ENCODE peak calls at places on chromosomes 7 and 10, in ten cellular contexts. W, Y, V, B, Q, G, C, F, M and A are unnamed samples.

GRCh38 chr7:120856621-120857352 is 1.2 kb downstream of the TSPAN12 start:
- DNase-seq in F (peak), G (peak), V (peak), C (peak), Y (peak), M (peak), B (no peak), W (no peak), Q (peak), A (no peak)

GRCh38 chr7:156155988-156156733 is 343.9 kb upstream of the SHH start:
- DNase-seq in B (no peak), C (no peak), Q (no peak), V (no peak), F (no peak), W (no peak), G (no peak), M (no peak), Y (no peak), A (no peak)

GRCh38 chr10:113937756-113938155 is 83.3 kb downstream of the NHLRC2 start:
- DNase-seq in F (no peak), G (no peak), B (no peak), M (no peak), C (no peak), W (no peak), V (no peak), Q (no peak), Y (no peak), A (no peak)

GRCh38 chr7:104162081-104162480 is 45.7 kb downstream of the ORC5 start:
- DNase-seq in C (no peak), W (no peak), B (no peak), G (no peak), Q (no peak), V (no peak), M (no peak), F (no peak), Y (no peak), A (no peak)

GRCh38 chr7:108226723-108227359 is 96.7 kb upstream of the LAMB4 start:
- DNase-seq in V (no peak), M (no peak), Q (peak), G (peak), C (no peak), W (no peak), B (no peak), F (no peak), Y (no peak), A (no peak)

GRCh38 chr7:27064169-27064568 is 31.6 kb downstream of the HOXA1 start:
- DNase-seq in G (peak), F (no peak), B (no peak), M (no peak), C (no peak), Q (peak), V (no peak), Y (no peak), W (no peak), A (no peak)

GRCh38 chr10:78069151-78069550 is 35.5 kb downstream of the RPS24 start:
- DNase-seq in G (no peak), Q (no peak), V (no peak), W (no peak), F (no peak), M (no peak), Y (no peak), B (no peak), C (no peak), A (no peak)

GRCh38 chr10:72274730-72275350 is 1.1 kb downstream of the DDIT4 start:
- DNase-seq in W (peak), M (peak), B (peak), G (peak), V (no peak), Q (peak), C (peak), Y (peak), F (peak), A (no peak)

GRCh38 chr7:157576415-157576814 is 239.6 kb downstream of the DNAJB6 start:
- DNase-seq in B (peak), V (peak), C (peak), Y (no peak), Q (no peak), W (no peak), M (no peak), F (no peak), G (no peak), A (no peak)

GRCh38 chr10:90195288-90195840 is 494.0 kb downstream of the KIF20B start:
- DNase-seq in Y (no peak), G (no peak), M (no peak), Q (peak), F (no peak), W (no peak), B (no peak), C (no peak), V (no peak), A (no peak)

GRCh38 chr7:98165827-98166667 is 45.2 kb upstream of the BHLHA15 start:
- DNase-seq in M (peak), Y (peak), F (peak), G (peak), Q (peak), B (peak), W (no peak), V (no peak), C (peak), A (no peak)

GRCh38 chr7:24521917-24522583 is 51.2 kb upstream of the PALS2 start:
- DNase-seq in F (no peak), Y (no peak), B (no peak), M (no peak), G (no peak), Q (no peak), C (no peak), W (no peak), V (no peak), A (no peak)

GRCh38 chr7:108592633-108593277 is 23.1 kb downstream of the DNAJB9 start:
- DNase-seq in Q (peak), V (no peak), F (no peak), M (no peak), B (no peak), W (no peak), G (peak), Y (no peak), C (no peak), A (no peak)

GRCh38 chr10:104766341-104766740 is 125.3 kb downstream of the SORCS3 start:
- DNase-seq in V (no peak), C (no peak), B (no peak), Y (no peak), Q (peak), M (no peak), W (no peak), F (no peak), G (no peak), A (no peak)

GRCh38 chr10:32943854-32944661 is 14.0 kb downstream of the ITGB1 start:
- DNase-seq in V (peak), Q (peak), G (no peak), C (no peak), M (no peak), Y (no peak), W (no peak), B (no peak), F (no peak), A (no peak)

GRCh38 chr10:97278491-97278989 is 13.9 kb downstream of the ARHGAP19 start:
- DNase-seq in C (no peak), Q (peak), W (peak), V (no peak), G (peak), F (peak), M (no peak), Y (peak), B (no peak), A (peak)

GRCh38 chr7:727104-727805 is at the start of gene PRKAR1B:
- DNase-seq in Y (peak), B (no peak), V (peak), Q (no peak), F (peak), G (peak), W (no peak), M (no peak), C (peak), A (no peak)

GRCh38 chr7:158016171-158017087 is 571.2 kb downstream of the PTPRN2 start:
- DNase-seq in V (no peak), G (peak), W (no peak), B (no peak), Q (peak), C (no peak), F (no peak), M (no peak), Y (no peak), A (no peak)

GRCh38 chr7:16399916-16400895 is 21.1 kb downstream of the CRPPA start:
- DNase-seq in C (no peak), W (no peak), V (no peak), Y (no peak), F (no peak), M (no peak), G (no peak), Q (peak), B (no peak), A (no peak)

GRCh38 chr7:147571436-147572180 is 1019.0 kb upstream of the C7orf33 start:
- DNase-seq in C (no peak), W (no peak), Y (no peak), B (no peak), V (no peak), G (no peak), F (no peak), Q (no peak), M (no peak), A (no peak)

GRCh38 chr10:83539528-83540308 is 599.6 kb upstream of the GHITM start:
- DNase-seq in Y (no peak), B (no peak), V (no peak), M (no peak), Q (peak), W (peak), F (no peak), C (no peak), G (peak), A (no peak)

GRCh38 chr10:61157182-61157581 is 213.2 kb upstream of the RHOBTB1 start:
- DNase-seq in V (no peak), C (no peak), Y (no peak), G (no peak), B (no peak), M (no peak), F (no peak), W (no peak), Q (no peak), A (no peak)

GRCh38 chr10:124482876-124483275 is 21.3 kb downstream of the LHPP start:
- DNase-seq in Q (no peak), B (no peak), Y (no peak), M (no peak), C (no peak), G (no peak), V (no peak), W (no peak), F (no peak), A (no peak)

GRCh38 chr7:16098585-16099179 is 322.7 kb downstream of the CRPPA start:
- DNase-seq in Q (no peak), V (no peak), G (peak), B (no peak), Y (peak), W (peak), M (no peak), F (peak), C (no peak), A (peak)

GRCh38 chr7:150370612-150371071 is 2.0 kb downstream of the REPIN1 start:
- DNase-seq in F (no peak), Y (no peak), G (no peak), Q (peak), W (peak), C (no peak), V (no peak), B (no peak), M (no peak), A (no peak)

GRCh38 chr7:37728747-37729146 is 45.2 kb downstream of the GPR141 start:
- DNase-seq in F (no peak), C (no peak), G (no peak), Q (no peak), B (no peak), Y (no peak), V (no peak), M (no peak), W (no peak), A (no peak)

GRCh38 chr7:137873524-137873923 is 26.8 kb upstream of the DGKI start:
- DNase-seq in W (peak), Y (no peak), B (no peak), G (no peak), M (no peak), V (no peak), Q (peak), F (no peak), C (no peak), A (no peak)

GRCh38 chr7:29523728-29524127 is 39.9 kb upstream of the PRR15 start:
- DNase-seq in C (no peak), B (no peak), Y (no peak), Q (no peak), V (no peak), G (no peak), W (no peak), F (no peak), M (no peak), A (no peak)

GRCh38 chr7:76294344-76295024 is 8.0 kb upstream of the HSPB1 start:
- DNase-seq in V (peak), G (peak), F (peak), Y (peak), B (no peak), Q (peak), M (peak), C (no peak), W (peak), A (no peak)

GRCh38 chr7:2728309-2729042 is 40.5 kb downstream of the AMZ1 start:
- DNase-seq in V (peak), F (no peak), Y (no peak), B (no peak), G (no peak), Q (no peak), W (no peak), M (no peak), C (no peak), A (no peak)

GRCh38 chr10:127296696-127297095 is 100.3 kb upstream of the INSYN2A start:
- DNase-seq in Y (no peak), V (no peak), C (no peak), Q (no peak), G (no peak), M (no peak), B (no peak), W (no peak), F (no peak), A (no peak)

GRCh38 chr10:43078175-43078985 is 1.5 kb downstream of the RET start:
- DNase-seq in V (no peak), W (no peak), Q (no peak), F (no peak), C (no peak), G (no peak), B (no peak), M (no peak), Y (no peak), A (no peak)

GRCh38 chr7:142787034-142787768 is 16.4 kb downstream of the PRSS2 start:
- DNase-seq in Y (no peak), W (no peak), B (no peak), C (no peak), M (no peak), G (no peak), V (no peak), Q (no peak), F (no peak), A (no peak)

GRCh38 chr10:124436191-124436638 is 13.6 kb downstream of the NKX1-2 start:
- DNase-seq in F (no peak), B (no peak), Q (peak), M (no peak), Y (no peak), G (no peak), W (no peak), V (no peak), C (no peak), A (no peak)

GRCh38 chr10:113430634-113431033 is 122.2 kb upstream of the HABP2 start:
- DNase-seq in B (no peak), Y (no peak), G (no peak), Q (no peak), F (no peak), W (no peak), V (no peak), M (no peak), C (no peak), A (no peak)

GRCh38 chr7:116097365-116098009 is 66.9 kb upstream of the TFEC start:
- DNase-seq in V (no peak), C (no peak), F (peak), Y (no peak), W (peak), B (no peak), Q (peak), M (no peak), G (peak), A (peak)

GRCh38 chr7:151520419-151521229 is 929 bp upstream of the RHEB start:
- DNase-seq in V (no peak), M (no peak), Q (no peak), B (peak), C (peak), G (no peak), F (no peak), Y (peak), W (peak), A (no peak)